ENCODE peak calls at places on chromosomes 13 and 19, in five cellular contexts. One of them, this sample, is unnamed.

GRCh38 chr13:109707044-109707794 is 79.2 kb downstream of the IRS2 start:
- DNase-seq in mammary epithelial cell: no peak
- DNase-seq in SW 1271: no peak
- DNase-seq in islet precursor cell: no peak
- DNase-seq in astrocyte of the spinal cord: no peak
- DNase-seq in this sample: no peak

GRCh38 chr13:39773833-39774232 is 118.4 kb downstream of the COG6 start:
- DNase-seq in mammary epithelial cell: no peak
- DNase-seq in SW 1271: no peak
- DNase-seq in islet precursor cell: no peak
- DNase-seq in astrocyte of the spinal cord: peak
- DNase-seq in this sample: no peak

GRCh38 chr19:31347828-31348314 is 1.4 kb downstream of the TSHZ3 start:
- DNase-seq in islet precursor cell: no peak
- DNase-seq in astrocyte of the spinal cord: peak
- DNase-seq in mammary epithelial cell: no peak
- DNase-seq in SW 1271: no peak
- DNase-seq in this sample: no peak

GRCh38 chr13:29817604-29818378 is 32.6 kb downstream of the UBL3 start:
- DNase-seq in SW 1271: no peak
- DNase-seq in islet precursor cell: no peak
- DNase-seq in mammary epithelial cell: no peak
- DNase-seq in astrocyte of the spinal cord: no peak
- DNase-seq in this sample: no peak

GRCh38 chr13:20383058-20383457 is 142.6 kb downstream of the CRYL1 start:
- DNase-seq in SW 1271: no peak
- DNase-seq in islet precursor cell: no peak
- DNase-seq in mammary epithelial cell: no peak
- DNase-seq in astrocyte of the spinal cord: no peak
- DNase-seq in this sample: no peak

GRCh38 chr19:47679251-47679900 is 33.8 kb upstream of the EHD2 start:
- DNase-seq in astrocyte of the spinal cord: no peak
- DNase-seq in mammary epithelial cell: no peak
- DNase-seq in SW 1271: no peak
- DNase-seq in islet precursor cell: no peak
- DNase-seq in this sample: no peak

GRCh38 chr13:66543780-66544179 is 686.4 kb downstream of the PCDH9 start:
- DNase-seq in mammary epithelial cell: no peak
- DNase-seq in SW 1271: no peak
- DNase-seq in astrocyte of the spinal cord: no peak
- DNase-seq in islet precursor cell: peak
- DNase-seq in this sample: no peak

GRCh38 chr13:76888421-76888820 is 2.2 kb upstream of the KCTD12 start:
- DNase-seq in mammary epithelial cell: peak
- DNase-seq in islet precursor cell: no peak
- DNase-seq in SW 1271: no peak
- DNase-seq in astrocyte of the spinal cord: no peak
- DNase-seq in this sample: no peak

GRCh38 chr13:28467034-28467433 is 27.9 kb downstream of the FLT1 start:
- DNase-seq in mammary epithelial cell: no peak
- DNase-seq in astrocyte of the spinal cord: no peak
- DNase-seq in SW 1271: no peak
- DNase-seq in islet precursor cell: no peak
- DNase-seq in this sample: peak

GRCh38 chr13:113458218-113459065 is 5.2 kb upstream of the ADPRHL1 start:
- DNase-seq in SW 1271: no peak
- DNase-seq in mammary epithelial cell: no peak
- DNase-seq in astrocyte of the spinal cord: peak
- DNase-seq in islet precursor cell: peak
- DNase-seq in this sample: no peak

GRCh38 chr19:16889429-16889882 is 657 bp downstream of the F2RL3 start:
- DNase-seq in SW 1271: peak
- DNase-seq in astrocyte of the spinal cord: no peak
- DNase-seq in mammary epithelial cell: no peak
- DNase-seq in islet precursor cell: no peak
- DNase-seq in this sample: no peak

GRCh38 chr19:53432088-53432661 is 391 bp downstream of the ZNF761 start:
- DNase-seq in mammary epithelial cell: peak
- DNase-seq in astrocyte of the spinal cord: no peak
- DNase-seq in SW 1271: no peak
- DNase-seq in islet precursor cell: peak
- DNase-seq in this sample: no peak

GRCh38 chr13:73000027-73000674 is 58.7 kb upstream of the KLF5 start:
- DNase-seq in astrocyte of the spinal cord: peak
- DNase-seq in SW 1271: no peak
- DNase-seq in islet precursor cell: no peak
- DNase-seq in mammary epithelial cell: peak
- DNase-seq in this sample: no peak

GRCh38 chr13:23321534-23322241 is 111.8 kb downstream of the SACS start:
- DNase-seq in SW 1271: peak
- DNase-seq in islet precursor cell: peak
- DNase-seq in mammary epithelial cell: peak
- DNase-seq in astrocyte of the spinal cord: peak
- DNase-seq in this sample: peak

GRCh38 chr19:33429891-33430673 is 56.6 kb downstream of the CEBPG start:
- DNase-seq in astrocyte of the spinal cord: no peak
- DNase-seq in islet precursor cell: no peak
- DNase-seq in SW 1271: no peak
- DNase-seq in mammary epithelial cell: no peak
- DNase-seq in this sample: no peak

GRCh38 chr19:14404322-14404721 is 14.8 kb downstream of the DDX39A start:
- DNase-seq in astrocyte of the spinal cord: no peak
- DNase-seq in SW 1271: no peak
- DNase-seq in mammary epithelial cell: no peak
- DNase-seq in islet precursor cell: no peak
- DNase-seq in this sample: no peak

GRCh38 chr13:23866420-23867026 is 22.7 kb downstream of the MIPEP start:
- DNase-seq in islet precursor cell: peak
- DNase-seq in mammary epithelial cell: no peak
- DNase-seq in SW 1271: no peak
- DNase-seq in astrocyte of the spinal cord: no peak
- DNase-seq in this sample: no peak

GRCh38 chr13:23658929-23659541 is 88.8 kb downstream of the TNFRSF19 start:
- DNase-seq in astrocyte of the spinal cord: no peak
- DNase-seq in mammary epithelial cell: no peak
- DNase-seq in islet precursor cell: no peak
- DNase-seq in SW 1271: no peak
- DNase-seq in this sample: no peak

GRCh38 chr19:14089662-14090508 is 666 bp downstream of the SAMD1 start:
- DNase-seq in astrocyte of the spinal cord: peak
- DNase-seq in islet precursor cell: no peak
- DNase-seq in mammary epithelial cell: peak
- DNase-seq in SW 1271: no peak
- DNase-seq in this sample: no peak

GRCh38 chr19:16262618-16263017 is 62.0 kb upstream of the KLF2 start:
- DNase-seq in SW 1271: no peak
- DNase-seq in astrocyte of the spinal cord: no peak
- DNase-seq in mammary epithelial cell: no peak
- DNase-seq in islet precursor cell: no peak
- DNase-seq in this sample: no peak

GRCh38 chr19:6362024-6362344 is 653 bp downstream of the CLPP start:
- DNase-seq in astrocyte of the spinal cord: peak
- DNase-seq in mammary epithelial cell: no peak
- DNase-seq in SW 1271: no peak
- DNase-seq in islet precursor cell: no peak
- DNase-seq in this sample: no peak

GRCh38 chr19:18251587-18252369 is 22.5 kb downstream of the IQCN start:
- DNase-seq in mammary epithelial cell: peak
- DNase-seq in astrocyte of the spinal cord: peak
- DNase-seq in islet precursor cell: peak
- DNase-seq in SW 1271: peak
- DNase-seq in this sample: peak

This sample was measured in glomerular endothelial cell.